ENCODE peak calls at places on chromosomes 2 and 18, in four cellular contexts. One of them, this sample, is unnamed.
A peak's percentile ranks its signal among the peaks of the same experiment; 100 is the strongest.

GRCh38 chr2:236568068-236568921 is 1.3 kb upstream of the ACKR3 start:
- DNase-seq in HS-5: no peak
- DNase-seq in GM12864: no peak
- DNase-seq in fibroblast of lung: peak; percentile 25
- DNase-seq in this sample: no peak

GRCh38 chr18:79983253-79983652 is 5.1 kb downstream of the TXNL4A start:
- DNase-seq in HS-5: no peak
- DNase-seq in GM12864: no peak
- DNase-seq in fibroblast of lung: no peak
- DNase-seq in this sample: no peak

GRCh38 chr2:159072795-159073194 is 104.4 kb downstream of the TANC1 start:
- DNase-seq in HS-5: no peak
- DNase-seq in GM12864: no peak
- DNase-seq in fibroblast of lung: peak; percentile 80
- DNase-seq in this sample: peak; percentile 52

GRCh38 chr2:117832905-117833613 is 18.6 kb downstream of the DDX18 start:
- DNase-seq in HS-5: no peak
- DNase-seq in GM12864: no peak
- DNase-seq in fibroblast of lung: peak; percentile 36
- DNase-seq in this sample: peak; percentile 56

GRCh38 chr2:203934006-203934632 is 2.4 kb upstream of the ICOS start:
- DNase-seq in HS-5: no peak
- DNase-seq in GM12864: no peak
- DNase-seq in fibroblast of lung: no peak
- DNase-seq in this sample: no peak

GRCh38 chr2:56151841-56152240 is 31.9 kb upstream of the CCDC85A start:
- DNase-seq in HS-5: no peak
- DNase-seq in GM12864: no peak
- DNase-seq in fibroblast of lung: no peak
- DNase-seq in this sample: no peak

GRCh38 chr2:133821107-133821760 is 253.0 kb upstream of the NCKAP5 start:
- DNase-seq in HS-5: no peak
- DNase-seq in GM12864: no peak
- DNase-seq in fibroblast of lung: peak; percentile 75
- DNase-seq in this sample: peak; percentile 53

GRCh38 chr2:38981061-38981669 is 91.5 kb downstream of the ARHGEF33 start:
- DNase-seq in HS-5: no peak
- DNase-seq in GM12864: no peak
- DNase-seq in fibroblast of lung: no peak
- DNase-seq in this sample: no peak

GRCh38 chr2:25897500-25897899 is 19.2 kb upstream of the ASXL2 start:
- DNase-seq in HS-5: no peak
- DNase-seq in GM12864: no peak
- DNase-seq in fibroblast of lung: no peak
- DNase-seq in this sample: no peak

GRCh38 chr2:165582409-165582808 is 112.9 kb downstream of the CSRNP3 start:
- DNase-seq in HS-5: no peak
- DNase-seq in GM12864: no peak
- DNase-seq in fibroblast of lung: peak; percentile 46
- DNase-seq in this sample: peak; percentile 49